ENCODE peak calls at places on chromosomes 16 and 17, in five cellular contexts. K is adrenal gland, N is upper lobe of left lung, Q is heart left ventricle, Z is mesendoderm. F is an unnamed sample. For H3K4me1, the result is how much of the 10 kb centered on the place peaks cover.

GRCh38 chr17:83105512-83105911 is 26.1 kb downstream of the METRNL start:
- DNase-seq in K (no peak), N (peak), Q (no peak), Z (no peak), F (no peak)

GRCh38 chr17:19019041-19019941 is 14.7 kb upstream of the FAM83G start:
- DNase-seq in K (no peak), N (peak), Q (peak), Z (no peak), F (peak)

GRCh38 chr17:33725675-33726271 is 432.7 kb upstream of the ASIC2 start:
- DNase-seq in K (peak), N (no peak), Q (no peak), Z (peak), F (peak)

GRCh38 chr17:82938486-82939212 is 98.8 kb upstream of the ZNF750 start:
- DNase-seq in K (no peak), N (no peak), Q (no peak), Z (no peak), F (no peak)

GRCh38 chr17:71919181-71919580 is 201.6 kb upstream of the SOX9 start:
- DNase-seq in K (no peak), N (no peak), Q (no peak), Z (no peak), F (no peak)

GRCh38 chr16:73176577-73177013 is 128.7 kb upstream of the ZFHX3 start:
- DNase-seq in K (no peak), N (no peak), Q (no peak), Z (peak), F (no peak)

GRCh38 chr16:24203675-24204074 is 52.5 kb upstream of the CACNG3 start:
- DNase-seq in K (no peak), N (no peak), Q (no peak), Z (no peak), F (no peak)

GRCh38 chr17:32558997-32559650 is 72.3 kb downstream of the CDK5R1 start:
- DNase-seq in K (no peak), N (no peak), Q (no peak), Z (no peak), F (no peak)

GRCh38 chr17:34827008-34827407 is 134.3 kb downstream of the CCT6B start:
- DNase-seq in K (no peak), N (no peak), Q (no peak), Z (no peak), F (no peak)

GRCh38 chr17:628507-628941 is 86.1 kb downstream of the VPS53 start:
- DNase-seq in K (no peak), N (no peak), Q (no peak), Z (no peak), F (no peak)

GRCh38 chr16:88487920-88488842 is 35.1 kb downstream of the ZFPM1 start:
- DNase-seq in K (no peak), N (no peak), Q (no peak), Z (no peak), F (peak)

GRCh38 chr16:63907251-63907650 is 1214.6 kb downstream of the CDH11 start:
- DNase-seq in K (no peak), N (no peak), Q (no peak), Z (no peak), F (no peak)

GRCh38 chr16:75535901-75536300 is at the start of gene CHST5:
- DNase-seq in K (no peak), N (no peak), Q (no peak), Z (no peak), F (no peak)

GRCh38 chr16:60203525-60204124 is 1469.5 kb upstream of the GOT2 start:
- DNase-seq in K (no peak), N (no peak), Q (no peak), Z (peak), F (no peak)

GRCh38 chr17:10702574-10702973 is 5.2 kb downstream of the ADPRM start:
- DNase-seq in K (no peak), N (no peak), Q (no peak), Z (no peak), F (no peak)

GRCh38 chr17:11768981-11769380 is 170.7 kb downstream of the DNAH9 start:
- DNase-seq in K (no peak), N (peak), Q (no peak), Z (no peak), F (no peak)

GRCh38 chr16:28623172-28623711 is 13.4 kb upstream of the SULT1A1 start:
- DNase-seq in K (peak), N (peak), Q (peak), Z (no peak), F (peak)
- H3K4me3 ChIP-seq in K (peak), N (peak), Q (peak), Z (no peak), F (peak)

DNA sequence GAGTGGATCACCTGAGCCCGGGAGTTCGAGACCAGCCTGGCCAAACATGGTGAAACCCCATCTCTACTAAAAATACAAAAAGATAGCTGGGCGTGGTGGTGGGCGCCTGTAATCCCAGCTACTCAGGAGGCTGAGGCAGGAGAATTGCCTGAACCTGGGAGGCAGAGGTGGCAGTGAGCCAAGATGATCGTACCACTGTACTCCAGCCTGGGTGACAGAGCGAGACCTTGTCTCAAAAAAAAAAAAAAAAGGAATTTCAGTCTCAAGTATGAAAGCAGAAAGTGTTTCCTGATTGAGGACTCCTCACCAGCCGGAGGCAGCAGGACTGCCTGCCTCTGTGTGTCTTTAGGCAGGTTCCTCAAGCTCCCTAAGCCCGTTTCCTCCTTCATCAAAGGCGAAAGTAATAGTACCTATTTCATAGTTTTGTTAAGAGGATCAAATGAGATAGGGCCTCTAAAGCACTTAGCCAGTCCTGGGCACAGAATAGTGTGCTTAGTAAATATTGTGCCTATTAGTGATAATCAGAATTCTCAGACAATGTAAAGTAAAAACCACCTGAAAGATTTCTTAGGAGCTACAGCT is 9.0 kb downstream of the RAI1 start:
- DNase-seq in K (peak), N (no peak), Q (no peak), Z (no peak), F (no peak)
- H3K4me1 ChIP-seq in K (half or more), N (half or more), Q (under half), Z (under half), F (under half)

DNA sequence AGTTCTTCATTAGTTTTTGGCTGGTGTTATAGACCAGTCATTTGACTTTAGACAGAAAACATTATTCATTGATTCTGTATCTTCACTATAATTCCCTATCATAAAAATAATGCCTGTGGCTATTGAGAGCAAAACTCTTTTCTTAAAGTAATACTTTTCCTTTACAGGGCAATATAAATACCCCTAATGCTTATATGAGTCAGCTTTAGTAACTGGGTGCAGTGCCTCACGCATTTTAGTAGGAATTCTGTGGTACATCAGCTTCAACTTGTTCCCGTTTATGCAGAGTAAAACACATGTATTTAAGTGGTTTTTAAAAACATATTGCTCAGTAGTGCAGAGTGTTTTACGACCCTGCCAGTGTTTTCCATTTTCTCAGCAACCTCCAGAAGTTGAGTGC is 68.1 kb downstream of the SEC14L1 start:
- DNase-seq in K (no peak), N (no peak), Q (no peak), Z (no peak), F (no peak)
- H3K27ac ChIP-seq in K (peak), N (peak), Q (peak), Z (no peak), F (no peak)

GRCh38 chr17:45997166-45997565 is 1.9 kb upstream of the STH start:
- DNase-seq in K (no peak), N (no peak), Q (no peak), Z (no peak), F (no peak)
- H3K4me3 ChIP-seq in K (no peak), N (no peak), Q (no peak), Z (no peak), F (no peak)

F was measured in pancreas.